ENCODE peak calls at places on chromosome 22, in six cellular contexts. One of them, this sample, is unnamed.

GRCh38 chr22:32700186-32700882 is 101.2 kb upstream of the TIMP3 start:
- ATAC-seq in HepG2: peak; percentile 11
- ATAC-seq in K562: no peak
- ATAC-seq in A549: no peak
- ATAC-seq in upper lobe of left lung: no peak
- ATAC-seq in GM12878: no peak
- ATAC-seq in this sample: peak; percentile 70

GRCh38 chr22:20628081-20628939 is 120.9 kb downstream of the MED15 start:
- ATAC-seq in HepG2: no peak
- ATAC-seq in K562: no peak
- ATAC-seq in A549: no peak
- ATAC-seq in upper lobe of left lung: no peak
- ATAC-seq in GM12878: no peak
- ATAC-seq in this sample: no peak

GRCh38 chr22:30015846-30016245 is 64.4 kb upstream of the HORMAD2 start:
- ATAC-seq in HepG2: no peak
- ATAC-seq in K562: no peak
- ATAC-seq in A549: no peak
- ATAC-seq in upper lobe of left lung: no peak
- ATAC-seq in GM12878: no peak
- ATAC-seq in this sample: no peak

GRCh38 chr22:30249049-30250038 is 2.8 kb upstream of the LIF start:
- ATAC-seq in HepG2: peak; percentile 16
- ATAC-seq in K562: peak; percentile 61
- ATAC-seq in A549: no peak
- ATAC-seq in upper lobe of left lung: no peak
- ATAC-seq in GM12878: no peak
- ATAC-seq in this sample: peak; percentile 74

GRCh38 chr22:37267661-37268413 is 14.5 kb upstream of the CYTH4 start:
- ATAC-seq in HepG2: no peak
- ATAC-seq in K562: no peak
- ATAC-seq in A549: no peak
- ATAC-seq in upper lobe of left lung: no peak
- ATAC-seq in GM12878: peak; percentile 49
- ATAC-seq in this sample: no peak

GRCh38 chr22:42960146-42960509 is 54.8 kb downstream of the PACSIN2 start:
- ATAC-seq in HepG2: peak; percentile 46
- ATAC-seq in K562: peak; percentile 61
- ATAC-seq in A549: peak; percentile 17
- ATAC-seq in upper lobe of left lung: peak; percentile 52
- ATAC-seq in GM12878: no peak
- ATAC-seq in this sample: no peak

GRCh38 chr22:42560781-42561180 is 7.0 kb downstream of the SERHL2 start:
- ATAC-seq in HepG2: peak; percentile 65
- ATAC-seq in K562: peak; percentile 89
- ATAC-seq in A549: no peak
- ATAC-seq in upper lobe of left lung: no peak
- ATAC-seq in GM12878: peak; percentile 65
- ATAC-seq in this sample: no peak

GRCh38 chr22:42134033-42135020 is 3.7 kb upstream of the CYP2D6 start:
- ATAC-seq in HepG2: no peak
- ATAC-seq in K562: no peak
- ATAC-seq in A549: no peak
- ATAC-seq in upper lobe of left lung: no peak
- ATAC-seq in GM12878: peak; percentile 7
- ATAC-seq in this sample: no peak

GRCh38 chr22:50209893-50210292 is 9.1 kb downstream of the SELENOO start:
- ATAC-seq in HepG2: peak; percentile 64
- ATAC-seq in K562: peak; percentile 89
- ATAC-seq in A549: peak; percentile 77
- ATAC-seq in upper lobe of left lung: peak; percentile 48
- ATAC-seq in GM12878: peak; percentile 90
- ATAC-seq in this sample: peak; percentile 50

GRCh38 chr22:19723990-19724827 is 870 bp downstream of the GP1BB start:
- ATAC-seq in HepG2: peak; percentile 73
- ATAC-seq in K562: peak; percentile 70
- ATAC-seq in A549: peak; percentile 52
- ATAC-seq in upper lobe of left lung: no peak
- ATAC-seq in GM12878: peak; percentile 39
- ATAC-seq in this sample: no peak

GRCh38 chr22:46309526-46310085 is 12.9 kb downstream of the GTSE1 start:
- ATAC-seq in HepG2: no peak
- ATAC-seq in K562: no peak
- ATAC-seq in A549: no peak
- ATAC-seq in upper lobe of left lung: no peak
- ATAC-seq in GM12878: no peak
- ATAC-seq in this sample: no peak

GRCh38 chr22:50621491-50621880 is 6.5 kb downstream of the ARSA start:
- ATAC-seq in HepG2: peak; percentile 16
- ATAC-seq in K562: no peak
- ATAC-seq in A549: peak; percentile 15
- ATAC-seq in upper lobe of left lung: peak; percentile 29
- ATAC-seq in GM12878: peak; percentile 81
- ATAC-seq in this sample: no peak

GRCh38 chr22:36912694-36913430 is 566 bp upstream of the CSF2RB start:
- ATAC-seq in HepG2: no peak
- ATAC-seq in K562: no peak
- ATAC-seq in A549: no peak
- ATAC-seq in upper lobe of left lung: peak; percentile 48
- ATAC-seq in GM12878: no peak
- ATAC-seq in this sample: peak; percentile 13

GRCh38 chr22:31757265-31757664 is 3.4 kb downstream of the DEPDC5 start:
- ATAC-seq in HepG2: no peak
- ATAC-seq in K562: no peak
- ATAC-seq in A549: no peak
- ATAC-seq in upper lobe of left lung: no peak
- ATAC-seq in GM12878: no peak
- ATAC-seq in this sample: no peak

GRCh38 chr22:11627798-11628650 is 3900.0 kb upstream of the OR11H1 start:
- ATAC-seq in HepG2: no peak
- ATAC-seq in K562: no peak
- ATAC-seq in A549: no peak
- ATAC-seq in upper lobe of left lung: peak; percentile 68
- ATAC-seq in GM12878: no peak
- ATAC-seq in this sample: peak; percentile 39

GRCh38 chr22:34160117-34160758 is 240.0 kb upstream of the LARGE1 start:
- ATAC-seq in HepG2: no peak
- ATAC-seq in K562: no peak
- ATAC-seq in A549: no peak
- ATAC-seq in upper lobe of left lung: no peak
- ATAC-seq in GM12878: no peak
- ATAC-seq in this sample: no peak

GRCh38 chr22:37127350-37127878 is 17.9 kb upstream of the TMPRSS6 start:
- ATAC-seq in HepG2: no peak
- ATAC-seq in K562: no peak
- ATAC-seq in A549: no peak
- ATAC-seq in upper lobe of left lung: no peak
- ATAC-seq in GM12878: no peak
- ATAC-seq in this sample: no peak

GRCh38 chr22:38165929-38166593 is 15.6 kb downstream of the PLA2G6 start:
- ATAC-seq in HepG2: no peak
- ATAC-seq in K562: no peak
- ATAC-seq in A549: no peak
- ATAC-seq in upper lobe of left lung: no peak
- ATAC-seq in GM12878: no peak
- ATAC-seq in this sample: no peak

GRCh38 chr22:20615021-20615420 is 107.6 kb downstream of the MED15 start:
- ATAC-seq in HepG2: no peak
- ATAC-seq in K562: no peak
- ATAC-seq in A549: no peak
- ATAC-seq in upper lobe of left lung: no peak
- ATAC-seq in GM12878: no peak
- ATAC-seq in this sample: no peak

GRCh38 chr22:17705565-17706450 is 67.3 kb downstream of the BCL2L13 start:
- ATAC-seq in HepG2: no peak
- ATAC-seq in K562: no peak
- ATAC-seq in A549: peak; percentile 25
- ATAC-seq in upper lobe of left lung: no peak
- ATAC-seq in GM12878: peak; percentile 53
- ATAC-seq in this sample: no peak

GRCh38 chr22:28032896-28033295 is 113.8 kb upstream of the PITPNB start:
- ATAC-seq in HepG2: no peak
- ATAC-seq in K562: peak; percentile 61
- ATAC-seq in A549: no peak
- ATAC-seq in upper lobe of left lung: no peak
- ATAC-seq in GM12878: no peak
- ATAC-seq in this sample: no peak

GRCh38 chr22:43530864-43531201 is 119.0 kb downstream of the MPPED1 start:
- ATAC-seq in HepG2: no peak
- ATAC-seq in K562: peak; percentile 56
- ATAC-seq in A549: no peak
- ATAC-seq in upper lobe of left lung: no peak
- ATAC-seq in GM12878: no peak
- ATAC-seq in this sample: no peak

GRCh38 chr22:17164392-17165024 is 5.4 kb upstream of the HDHD5 start:
- ATAC-seq in HepG2: peak; percentile 49
- ATAC-seq in K562: peak; percentile 40
- ATAC-seq in A549: peak; percentile 37
- ATAC-seq in upper lobe of left lung: no peak
- ATAC-seq in GM12878: no peak
- ATAC-seq in this sample: no peak

GRCh38 chr22:17281026-17281809 is 62.0 kb upstream of the ADA2 start:
- ATAC-seq in HepG2: no peak
- ATAC-seq in K562: no peak
- ATAC-seq in A549: no peak
- ATAC-seq in upper lobe of left lung: no peak
- ATAC-seq in GM12878: no peak
- ATAC-seq in this sample: no peak

GRCh38 chr22:21697866-21698265 is 32.1 kb downstream of the PPIL2 start:
- ATAC-seq in HepG2: no peak
- ATAC-seq in K562: no peak
- ATAC-seq in A549: no peak
- ATAC-seq in upper lobe of left lung: no peak
- ATAC-seq in GM12878: no peak
- ATAC-seq in this sample: peak; percentile 44

GRCh38 chr22:31210830-31211503 is 1.1 kb upstream of the LIMK2 start:
- ATAC-seq in HepG2: peak; percentile 68
- ATAC-seq in K562: no peak
- ATAC-seq in A549: no peak
- ATAC-seq in upper lobe of left lung: peak; percentile 5
- ATAC-seq in GM12878: no peak
- ATAC-seq in this sample: peak; percentile 33

GRCh38 chr22:35604671-35605457 is 12.3 kb downstream of the MB start:
- ATAC-seq in HepG2: peak; percentile 33
- ATAC-seq in K562: no peak
- ATAC-seq in A549: no peak
- ATAC-seq in upper lobe of left lung: no peak
- ATAC-seq in GM12878: no peak
- ATAC-seq in this sample: no peak

GRCh38 chr22:38009000-38009806 is 24.8 kb upstream of the SOX10 start:
- ATAC-seq in HepG2: no peak
- ATAC-seq in K562: no peak
- ATAC-seq in A549: no peak
- ATAC-seq in upper lobe of left lung: no peak
- ATAC-seq in GM12878: no peak
- ATAC-seq in this sample: no peak

GRCh38 chr22:30195245-30196140 is 51.1 kb downstream of the LIF start:
- ATAC-seq in HepG2: peak; percentile 63
- ATAC-seq in K562: peak; percentile 55
- ATAC-seq in A549: no peak
- ATAC-seq in upper lobe of left lung: no peak
- ATAC-seq in GM12878: no peak
- ATAC-seq in this sample: peak; percentile 25

DNA sequence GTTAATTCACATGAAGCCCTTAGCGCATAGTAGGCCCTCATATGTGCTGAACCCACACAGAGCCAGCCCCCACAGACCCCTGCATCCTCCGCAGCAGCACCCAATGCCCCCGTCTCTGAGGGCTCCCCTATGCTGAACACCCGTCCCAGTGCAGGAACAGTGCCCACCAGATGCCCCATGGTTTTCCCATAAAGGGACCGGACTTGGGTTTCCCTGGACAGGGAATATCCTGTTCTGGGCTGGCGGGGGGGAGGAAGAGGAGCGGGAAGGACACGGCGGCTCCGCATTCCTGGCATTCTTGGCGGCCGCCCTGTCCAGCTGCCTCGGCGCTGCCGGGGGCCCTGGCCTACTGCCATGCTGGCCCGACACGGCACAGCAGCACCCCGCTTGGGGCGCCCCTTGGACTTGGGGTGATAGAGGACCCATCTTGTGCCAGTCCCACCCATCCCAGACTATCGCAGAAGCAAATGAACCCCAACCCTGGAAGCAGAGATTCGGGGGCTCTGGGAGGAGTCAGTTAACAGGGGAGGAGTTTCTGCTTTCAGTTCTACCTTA is 23.7 kb upstream of the CBX7 start:
- ATAC-seq in HepG2: peak; percentile 69
- ATAC-seq in K562: no peak
- ATAC-seq in A549: peak; percentile 44
- ATAC-seq in upper lobe of left lung: peak; percentile 47
- ATAC-seq in GM12878: no peak
- ATAC-seq in this sample: peak; percentile 74
- TF ChIP-seq EP300 in HepG2: peak; percentile 60
- TF ChIP-seq EP300 in K562: no peak
- TF ChIP-seq EP300 in A549: peak; percentile 56
- TF ChIP-seq EP300 in upper lobe of left lung: peak; percentile 98
- TF ChIP-seq EP300 in GM12878: no peak
- TF ChIP-seq EP300 in this sample: peak; percentile 53

DNA sequence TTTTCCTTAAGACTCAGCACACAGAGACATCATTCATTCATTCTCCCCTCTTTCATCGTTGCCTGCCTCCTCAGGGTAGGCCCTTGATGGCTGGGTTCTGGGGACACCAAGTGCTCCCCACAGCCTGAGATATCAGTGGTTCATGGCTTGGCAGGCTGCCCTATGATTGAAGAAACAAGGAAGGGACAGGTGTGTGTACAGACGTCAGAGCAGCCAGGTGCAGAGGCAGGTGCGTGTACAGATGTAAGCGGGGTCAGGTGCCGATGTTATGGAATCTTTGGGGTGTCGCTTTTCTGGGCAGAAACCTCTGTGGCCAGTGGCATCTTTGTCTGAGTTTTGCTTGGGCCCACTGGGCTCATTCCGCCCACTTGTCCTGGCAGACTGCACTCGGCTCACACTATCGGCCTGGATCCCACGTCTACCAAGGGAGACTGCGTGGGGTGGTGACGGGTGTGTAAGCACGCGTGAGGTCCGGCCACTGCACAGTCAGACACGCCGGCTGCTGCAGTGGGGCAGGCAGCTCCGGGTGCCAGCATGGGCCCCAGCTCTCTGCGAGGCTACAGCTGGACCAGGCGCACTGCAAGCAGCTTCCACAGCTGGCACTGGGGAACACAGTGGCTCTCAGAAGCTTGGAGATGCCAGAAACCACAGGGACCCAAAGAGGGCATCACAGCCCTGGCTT is 20.9 kb upstream of the KIAA0930 start:
- ATAC-seq in HepG2: no peak
- ATAC-seq in K562: no peak
- ATAC-seq in A549: no peak
- ATAC-seq in upper lobe of left lung: no peak
- ATAC-seq in GM12878: no peak
- ATAC-seq in this sample: no peak
- H3K4me1 ChIP-seq in HepG2: peaks cover 46% of the 10 kb centered on the region
- H3K4me1 ChIP-seq in K562: peaks cover 5% of the 10 kb centered on the region
- H3K4me1 ChIP-seq in A549: peaks cover 12% of the 10 kb centered on the region
- H3K4me1 ChIP-seq in upper lobe of left lung: peaks cover 13% of the 10 kb centered on the region
- H3K4me1 ChIP-seq in GM12878: peaks cover 34% of the 10 kb centered on the region
- H3K4me1 ChIP-seq in this sample: peaks cover 22% of the 10 kb centered on the region

GRCh38 chr22:49138250-49138790 is 689.4 kb downstream of the BRD1 start:
- ATAC-seq in HepG2: no peak
- ATAC-seq in K562: no peak
- ATAC-seq in A549: no peak
- ATAC-seq in upper lobe of left lung: no peak
- ATAC-seq in GM12878: no peak
- ATAC-seq in this sample: no peak
- TF ChIP-seq EP300 in HepG2: no peak
- TF ChIP-seq EP300 in K562: no peak
- TF ChIP-seq EP300 in A549: no peak
- TF ChIP-seq EP300 in upper lobe of left lung: no peak
- TF ChIP-seq EP300 in GM12878: no peak
- TF ChIP-seq EP300 in this sample: no peak

GRCh38 chr22:26574001-26574723 is 15.8 kb downstream of the TPST2 start:
- ATAC-seq in HepG2: no peak
- ATAC-seq in K562: no peak
- ATAC-seq in A549: no peak
- ATAC-seq in upper lobe of left lung: no peak
- ATAC-seq in GM12878: no peak
- ATAC-seq in this sample: no peak
- H3K4me1 ChIP-seq in HepG2: no peaks in the 10 kb centered on the region
- H3K4me1 ChIP-seq in K562: peaks cover 24% of the 10 kb centered on the region
- H3K4me1 ChIP-seq in A549: no peaks in the 10 kb centered on the region
- H3K4me1 ChIP-seq in upper lobe of left lung: peaks cover 80% of the 10 kb centered on the region
- H3K4me1 ChIP-seq in GM12878: peaks cover 6% of the 10 kb centered on the region
- H3K4me1 ChIP-seq in this sample: no peaks in the 10 kb centered on the region